ENCODE peak calls at places on chromosomes 11 and 22, in ten cellular contexts. One of them, this sample, is unnamed.
A peak's percentile ranks its signal among the peaks of the same experiment; 100 is the strongest.

GRCh38 chr11:17991799-17992433 is 20.9 kb downstream of the SERGEF start:
- DNase-seq in AG09309: no peak
- DNase-seq in neural progenitor cell: peak; percentile 67
- DNase-seq in heart left ventricle: no peak
- DNase-seq in cardiac muscle cell: peak; percentile 73
- DNase-seq in suprapubic skin: no peak
- DNase-seq in coronary artery: no peak
- DNase-seq in cardiac fibroblast: peak; percentile 76
- DNase-seq in fibroblast of mammary gland: peak; percentile 66
- DNase-seq in sigmoid colon: no peak
- DNase-seq in this sample: peak; percentile 34

GRCh38 chr11:57288771-57289579 is 35.8 kb downstream of the TNKS1BP1 start:
- DNase-seq in AG09309: peak; percentile 76
- DNase-seq in heart left ventricle: no peak
- DNase-seq in fibroblast of mammary gland: peak; percentile 96
- DNase-seq in coronary artery: no peak
- DNase-seq in sigmoid colon: no peak
- DNase-seq in cardiac muscle cell: peak; percentile 53
- DNase-seq in suprapubic skin: no peak
- DNase-seq in cardiac fibroblast: peak; percentile 64
- DNase-seq in neural progenitor cell: peak; percentile 74
- DNase-seq in this sample: no peak

GRCh38 chr11:2375964-2376551 is 1.1 kb upstream of the CD81 start:
- DNase-seq in fibroblast of mammary gland: no peak
- DNase-seq in cardiac muscle cell: no peak
- DNase-seq in neural progenitor cell: no peak
- DNase-seq in sigmoid colon: no peak
- DNase-seq in coronary artery: no peak
- DNase-seq in AG09309: no peak
- DNase-seq in suprapubic skin: peak; percentile 64
- DNase-seq in heart left ventricle: peak; percentile 22
- DNase-seq in cardiac fibroblast: no peak
- DNase-seq in this sample: no peak

GRCh38 chr22:48802576-48802975 is 1025.1 kb downstream of the BRD1 start:
- DNase-seq in neural progenitor cell: no peak
- DNase-seq in AG09309: no peak
- DNase-seq in sigmoid colon: no peak
- DNase-seq in heart left ventricle: no peak
- DNase-seq in coronary artery: peak; percentile 62
- DNase-seq in cardiac fibroblast: no peak
- DNase-seq in suprapubic skin: no peak
- DNase-seq in fibroblast of mammary gland: no peak
- DNase-seq in cardiac muscle cell: no peak
- DNase-seq in this sample: no peak

GRCh38 chr11:14258177-14258935 is 100.6 kb downstream of the RRAS2 start:
- DNase-seq in coronary artery: no peak
- DNase-seq in sigmoid colon: no peak
- DNase-seq in cardiac fibroblast: peak; percentile 35
- DNase-seq in neural progenitor cell: peak; percentile 11
- DNase-seq in heart left ventricle: no peak
- DNase-seq in AG09309: no peak
- DNase-seq in suprapubic skin: no peak
- DNase-seq in cardiac muscle cell: peak; percentile 40
- DNase-seq in fibroblast of mammary gland: peak; percentile 88
- DNase-seq in this sample: no peak

GRCh38 chr22:43723816-43724215 is 88.3 kb downstream of the EFCAB6 start:
- DNase-seq in coronary artery: no peak
- DNase-seq in neural progenitor cell: no peak
- DNase-seq in AG09309: no peak
- DNase-seq in cardiac fibroblast: peak; percentile 26
- DNase-seq in suprapubic skin: no peak
- DNase-seq in heart left ventricle: no peak
- DNase-seq in sigmoid colon: no peak
- DNase-seq in fibroblast of mammary gland: peak; percentile 53
- DNase-seq in cardiac muscle cell: peak; percentile 43
- DNase-seq in this sample: no peak

GRCh38 chr11:69496202-69496557 is 14.7 kb downstream of the LINC01488 start:
- DNase-seq in coronary artery: no peak
- DNase-seq in suprapubic skin: no peak
- DNase-seq in cardiac muscle cell: no peak
- DNase-seq in heart left ventricle: no peak
- DNase-seq in cardiac fibroblast: no peak
- DNase-seq in fibroblast of mammary gland: no peak
- DNase-seq in sigmoid colon: no peak
- DNase-seq in neural progenitor cell: no peak
- DNase-seq in AG09309: no peak
- DNase-seq in this sample: no peak

GRCh38 chr11:8564526-8564925 is 29.5 kb downstream of the STK33 start:
- DNase-seq in sigmoid colon: no peak
- DNase-seq in cardiac muscle cell: no peak
- DNase-seq in neural progenitor cell: no peak
- DNase-seq in AG09309: no peak
- DNase-seq in fibroblast of mammary gland: no peak
- DNase-seq in coronary artery: no peak
- DNase-seq in heart left ventricle: no peak
- DNase-seq in cardiac fibroblast: no peak
- DNase-seq in suprapubic skin: no peak
- DNase-seq in this sample: no peak

GRCh38 chr22:44893731-44894080 is 116.1 kb downstream of the PHF21B start:
- DNase-seq in fibroblast of mammary gland: no peak
- DNase-seq in heart left ventricle: no peak
- DNase-seq in AG09309: no peak
- DNase-seq in cardiac fibroblast: no peak
- DNase-seq in suprapubic skin: peak; percentile 27
- DNase-seq in coronary artery: peak; percentile 38
- DNase-seq in sigmoid colon: no peak
- DNase-seq in cardiac muscle cell: no peak
- DNase-seq in neural progenitor cell: no peak
- DNase-seq in this sample: no peak

GRCh38 chr22:42439821-42440674 is 7.8 kb upstream of the NFAM1 start:
- DNase-seq in cardiac muscle cell: peak; percentile 40
- DNase-seq in neural progenitor cell: no peak
- DNase-seq in heart left ventricle: no peak
- DNase-seq in sigmoid colon: no peak
- DNase-seq in AG09309: no peak
- DNase-seq in cardiac fibroblast: peak; percentile 42
- DNase-seq in fibroblast of mammary gland: peak; percentile 47
- DNase-seq in suprapubic skin: no peak
- DNase-seq in coronary artery: no peak
- DNase-seq in this sample: no peak

GRCh38 chr11:123430736-123431356 is 777 bp downstream of the GRAMD1B start:
- DNase-seq in coronary artery: no peak
- DNase-seq in suprapubic skin: peak; percentile 72
- DNase-seq in neural progenitor cell: peak; percentile 70
- DNase-seq in sigmoid colon: peak; percentile 78
- DNase-seq in heart left ventricle: peak; percentile 89
- DNase-seq in cardiac muscle cell: peak; percentile 59
- DNase-seq in fibroblast of mammary gland: no peak
- DNase-seq in AG09309: no peak
- DNase-seq in cardiac fibroblast: peak; percentile 49
- DNase-seq in this sample: no peak

GRCh38 chr11:123431619-123432018 is 1.6 kb downstream of the GRAMD1B start:
- DNase-seq in heart left ventricle: no peak
- DNase-seq in neural progenitor cell: no peak
- DNase-seq in AG09309: no peak
- DNase-seq in coronary artery: no peak
- DNase-seq in cardiac muscle cell: no peak
- DNase-seq in cardiac fibroblast: no peak
- DNase-seq in suprapubic skin: no peak
- DNase-seq in fibroblast of mammary gland: no peak
- DNase-seq in sigmoid colon: no peak
- DNase-seq in this sample: no peak

GRCh38 chr11:123428221-123428631 is 1.8 kb upstream of the GRAMD1B start:
- DNase-seq in neural progenitor cell: no peak
- DNase-seq in suprapubic skin: no peak
- DNase-seq in cardiac fibroblast: peak; percentile 41
- DNase-seq in heart left ventricle: no peak
- DNase-seq in AG09309: no peak
- DNase-seq in fibroblast of mammary gland: no peak
- DNase-seq in sigmoid colon: no peak
- DNase-seq in cardiac muscle cell: peak; percentile 56
- DNase-seq in coronary artery: no peak
- DNase-seq in this sample: no peak

GRCh38 chr11:123429851-123430735 is at the start of gene GRAMD1B:
- DNase-seq in cardiac fibroblast: peak; percentile 65
- DNase-seq in neural progenitor cell: peak; percentile 95
- DNase-seq in cardiac muscle cell: peak; percentile 75
- DNase-seq in sigmoid colon: no peak
- DNase-seq in coronary artery: no peak
- DNase-seq in heart left ventricle: peak; percentile 85
- DNase-seq in suprapubic skin: no peak
- DNase-seq in AG09309: peak; percentile 44
- DNase-seq in fibroblast of mammary gland: peak; percentile 37
- DNase-seq in this sample: no peak

GRCh38 chr11:123429336-123429735 is 733 bp upstream of the GRAMD1B start:
- DNase-seq in neural progenitor cell: no peak
- DNase-seq in cardiac fibroblast: no peak
- DNase-seq in sigmoid colon: no peak
- DNase-seq in suprapubic skin: no peak
- DNase-seq in heart left ventricle: no peak
- DNase-seq in cardiac muscle cell: no peak
- DNase-seq in fibroblast of mammary gland: peak; percentile 58
- DNase-seq in coronary artery: no peak
- DNase-seq in AG09309: peak; percentile 48
- DNase-seq in this sample: no peak
- H3K4me3 ChIP-seq in neural progenitor cell: peak overlapping the region; percentile 90
- H3K4me3 ChIP-seq in cardiac fibroblast: no peak overlapping the region
- H3K4me3 ChIP-seq in sigmoid colon: no peak overlapping the region
- H3K4me3 ChIP-seq in suprapubic skin: no peak overlapping the region
- H3K4me3 ChIP-seq in heart left ventricle: no peak overlapping the region
- H3K4me3 ChIP-seq in cardiac muscle cell: peak overlapping the region; percentile 76
- H3K4me3 ChIP-seq in fibroblast of mammary gland: no peak overlapping the region
- H3K4me3 ChIP-seq in coronary artery: no peak overlapping the region
- H3K4me3 ChIP-seq in AG09309: no peak overlapping the region
- H3K4me3 ChIP-seq in this sample: no peak overlapping the region

GRCh38 chr22:33620085-33620484 is 300.2 kb downstream of the LARGE1 start:
- DNase-seq in neural progenitor cell: no peak
- DNase-seq in coronary artery: no peak
- DNase-seq in heart left ventricle: no peak
- DNase-seq in AG09309: no peak
- DNase-seq in cardiac fibroblast: no peak
- DNase-seq in cardiac muscle cell: no peak
- DNase-seq in sigmoid colon: no peak
- DNase-seq in fibroblast of mammary gland: no peak
- DNase-seq in suprapubic skin: no peak
- DNase-seq in this sample: no peak
- TF ChIP-seq CTCF in neural progenitor cell: no peak
- TF ChIP-seq CTCF in coronary artery: no peak
- TF ChIP-seq CTCF in heart left ventricle: no peak
- TF ChIP-seq CTCF in AG09309: no peak
- TF ChIP-seq CTCF in cardiac fibroblast: no peak
- TF ChIP-seq CTCF in cardiac muscle cell: no peak
- TF ChIP-seq CTCF in sigmoid colon: no peak
- TF ChIP-seq CTCF in fibroblast of mammary gland: no peak
- TF ChIP-seq CTCF in suprapubic skin: no peak
- TF ChIP-seq CTCF in this sample: no peak

GRCh38 chr11:75403983-75404658 is 4.8 kb downstream of the RPS3 start:
- DNase-seq in heart left ventricle: no peak
- DNase-seq in fibroblast of mammary gland: peak; percentile 30
- DNase-seq in cardiac fibroblast: no peak
- DNase-seq in suprapubic skin: no peak
- DNase-seq in coronary artery: no peak
- DNase-seq in sigmoid colon: no peak
- DNase-seq in AG09309: no peak
- DNase-seq in neural progenitor cell: no peak
- DNase-seq in cardiac muscle cell: no peak
- DNase-seq in this sample: no peak

GRCh38 chr11:75413864-75414263 is 14.5 kb downstream of the RPS3 start:
- DNase-seq in AG09309: no peak
- DNase-seq in cardiac muscle cell: no peak
- DNase-seq in coronary artery: no peak
- DNase-seq in suprapubic skin: no peak
- DNase-seq in fibroblast of mammary gland: no peak
- DNase-seq in neural progenitor cell: no peak
- DNase-seq in cardiac fibroblast: no peak
- DNase-seq in sigmoid colon: no peak
- DNase-seq in heart left ventricle: no peak
- DNase-seq in this sample: no peak

GRCh38 chr11:75403037-75403436 is 3.7 kb downstream of the RPS3 start:
- DNase-seq in AG09309: no peak
- DNase-seq in cardiac muscle cell: no peak
- DNase-seq in coronary artery: no peak
- DNase-seq in neural progenitor cell: no peak
- DNase-seq in cardiac fibroblast: no peak
- DNase-seq in sigmoid colon: no peak
- DNase-seq in heart left ventricle: no peak
- DNase-seq in suprapubic skin: no peak
- DNase-seq in fibroblast of mammary gland: no peak
- DNase-seq in this sample: no peak

GRCh38 chr11:75406338-75406777 is 7.0 kb downstream of the RPS3 start:
- DNase-seq in cardiac fibroblast: no peak
- DNase-seq in coronary artery: no peak
- DNase-seq in cardiac muscle cell: peak; percentile 23
- DNase-seq in fibroblast of mammary gland: peak; percentile 70
- DNase-seq in neural progenitor cell: no peak
- DNase-seq in AG09309: no peak
- DNase-seq in heart left ventricle: no peak
- DNase-seq in sigmoid colon: no peak
- DNase-seq in suprapubic skin: no peak
- DNase-seq in this sample: no peak

GRCh38 chr11:75408852-75409219 is 9.5 kb downstream of the RPS3 start:
- DNase-seq in sigmoid colon: no peak
- DNase-seq in fibroblast of mammary gland: no peak
- DNase-seq in cardiac fibroblast: no peak
- DNase-seq in AG09309: no peak
- DNase-seq in neural progenitor cell: no peak
- DNase-seq in coronary artery: no peak
- DNase-seq in cardiac muscle cell: no peak
- DNase-seq in suprapubic skin: no peak
- DNase-seq in heart left ventricle: no peak
- DNase-seq in this sample: no peak
- H3K4me3 ChIP-seq in sigmoid colon: no peak overlapping the region
- H3K4me3 ChIP-seq in fibroblast of mammary gland: no peak overlapping the region
- H3K4me3 ChIP-seq in cardiac fibroblast: no peak overlapping the region
- H3K4me3 ChIP-seq in AG09309: no peak overlapping the region
- H3K4me3 ChIP-seq in neural progenitor cell: no peak overlapping the region
- H3K4me3 ChIP-seq in coronary artery: no peak overlapping the region
- H3K4me3 ChIP-seq in cardiac muscle cell: no peak overlapping the region
- H3K4me3 ChIP-seq in suprapubic skin: no peak overlapping the region
- H3K4me3 ChIP-seq in heart left ventricle: no peak overlapping the region
- H3K4me3 ChIP-seq in this sample: no peak overlapping the region

GRCh38 chr11:98455500-98456186 is 565.1 kb upstream of the CNTN5 start:
- DNase-seq in sigmoid colon: no peak
- DNase-seq in AG09309: no peak
- DNase-seq in cardiac fibroblast: no peak
- DNase-seq in neural progenitor cell: peak; percentile 36
- DNase-seq in coronary artery: no peak
- DNase-seq in cardiac muscle cell: no peak
- DNase-seq in suprapubic skin: no peak
- DNase-seq in heart left ventricle: no peak
- DNase-seq in fibroblast of mammary gland: no peak
- DNase-seq in this sample: no peak
- TF ChIP-seq CTCF in sigmoid colon: no peak
- TF ChIP-seq CTCF in AG09309: no peak
- TF ChIP-seq CTCF in cardiac fibroblast: no peak
- TF ChIP-seq CTCF in neural progenitor cell: peak; percentile 51
- TF ChIP-seq CTCF in coronary artery: no peak
- TF ChIP-seq CTCF in cardiac muscle cell: no peak
- TF ChIP-seq CTCF in suprapubic skin: no peak
- TF ChIP-seq CTCF in heart left ventricle: no peak
- TF ChIP-seq CTCF in fibroblast of mammary gland: no peak
- TF ChIP-seq CTCF in this sample: no peak